ENCODE peak calls at places on chromosomes 13 and 19, in seven cellular contexts. Z is A549; T is CD4-positive, alpha-beta T cell; Y is pancreas; L is GM12865; B is upper lobe of left lung; A is colonic mucosa. R is an unnamed sample.

GRCh38 chr13:21338651-21339278 is 120.3 kb downstream of the ZDHHC20 start:
- DNase-seq in Z (no peak), T (no peak), Y (no peak), L (no peak), B (no peak), A (no peak), R (no peak)

GRCh38 chr13:64314286-64314685 is 2898.6 kb upstream of the PCDH20 start:
- DNase-seq in Z (no peak), T (no peak), Y (no peak), L (no peak), B (no peak), A (no peak), R (no peak)

GRCh38 chr19:22882797-22883196 is 50.7 kb downstream of the ZNF723 start:
- DNase-seq in Z (peak; percentile 40), T (no peak), Y (no peak), L (peak; percentile 3), B (no peak), A (no peak), R (no peak)

GRCh38 chr19:46081928-46082727 is 41.3 kb upstream of the IGFL4 start:
- DNase-seq in Z (peak; percentile 75), T (no peak), Y (no peak), L (peak; percentile 40), B (no peak), A (peak; percentile 35), R (no peak)

GRCh38 chr13:52195052-52195837 is 35.8 kb upstream of the NEK3 start:
- DNase-seq in Z (no peak), T (peak; percentile 47), Y (peak; percentile 82), L (peak; percentile 85), B (peak; percentile 91), A (peak; percentile 69), R (peak; percentile 55)

GRCh38 chr13:52053460-52053859 is 29.0 kb downstream of the UTP14C start:
- DNase-seq in Z (no peak), T (no peak), Y (no peak), L (no peak), B (no peak), A (no peak), R (no peak)

GRCh38 chr13:21567714-21568113 is 36.3 kb downstream of the MICU2 start:
- DNase-seq in Z (no peak), T (no peak), Y (no peak), L (peak; percentile 40), B (no peak), A (no peak), R (no peak)

GRCh38 chr19:4974855-4975469 is 6.0 kb downstream of the KDM4B start:
- DNase-seq in Z (no peak), T (no peak), Y (no peak), L (no peak), B (no peak), A (no peak), R (no peak)

GRCh38 chr19:5560156-5560555 is 7.6 kb downstream of the TINCR start:
- DNase-seq in Z (no peak), T (no peak), Y (no peak), L (no peak), B (no peak), A (no peak), R (no peak)

GRCh38 chr13:113635048-113635420 is 23.0 kb downstream of the ATP4B start:
- DNase-seq in Z (no peak), T (no peak), Y (peak; percentile 6), L (no peak), B (no peak), A (no peak), R (no peak)

GRCh38 chr13:67318398-67318797 is 88.3 kb upstream of the PCDH9 start:
- DNase-seq in Z (no peak), T (no peak), Y (no peak), L (no peak), B (no peak), A (no peak), R (no peak)

GRCh38 chr13:79837741-79838450 is 356.9 kb downstream of the NDFIP2 start:
- DNase-seq in Z (no peak), T (no peak), Y (no peak), L (no peak), B (no peak), A (no peak), R (no peak)

GRCh38 chr13:34733720-34734119 is 208.3 kb upstream of the NBEA start:
- DNase-seq in Z (no peak), T (no peak), Y (no peak), L (no peak), B (no peak), A (no peak), R (no peak)

GRCh38 chr19:39411006-39411831 is 1.2 kb upstream of the PLEKHG2 start:
- DNase-seq in Z (peak; percentile 79), T (no peak), Y (peak; percentile 71), L (peak; percentile 53), B (no peak), A (peak; percentile 84), R (peak; percentile 34)

GRCh38 chr19:19434483-19435045 is 29.1 kb downstream of the GATAD2A start:
- DNase-seq in Z (no peak), T (no peak), Y (no peak), L (no peak), B (no peak), A (no peak), R (no peak)

GRCh38 chr13:108227651-108228272 is 9.6 kb downstream of the ABHD13 start:
- DNase-seq in Z (peak; percentile 30), T (no peak), Y (no peak), L (peak; percentile 48), B (no peak), A (peak; percentile 27), R (no peak)

GRCh38 chr19:50649433-50650391 is at the start of gene C19orf81:
- DNase-seq in Z (peak; percentile 72), T (no peak), Y (no peak), L (no peak), B (no peak), A (no peak), R (no peak)

GRCh38 chr19:14542721-14543328 is 13.4 kb downstream of the TECR start:
- DNase-seq in Z (no peak), T (no peak), Y (no peak), L (no peak), B (no peak), A (no peak), R (no peak)

GRCh38 chr13:31236211-31236786 is 36.5 kb downstream of the B3GLCT start:
- DNase-seq in Z (peak; percentile 26), T (no peak), Y (no peak), L (peak; percentile 35), B (no peak), A (no peak), R (no peak)

GRCh38 chr13:45878966-45879365 is 27.4 kb upstream of the SIAH3 start:
- DNase-seq in Z (no peak), T (no peak), Y (no peak), L (no peak), B (no peak), A (no peak), R (no peak)
- TF ChIP-seq CTCF in Z (no peak), T (no peak), Y (no peak), L (no peak), B (no peak), A (no peak), R (no peak)

GRCh38 chr19:7831452-7831851 is 1.4 kb downstream of the EVI5L start:
- DNase-seq in Z (peak; percentile 62), T (no peak), Y (no peak), L (no peak), B (no peak), A (no peak), R (no peak)
- TF ChIP-seq CTCF in Z (peak; percentile 13), T (no peak), Y (no peak), L (peak; percentile 5), B (no peak), A (no peak), R (no peak)

GRCh38 chr19:2993579-2993978 is 16.2 kb downstream of the TLE6 start:
- DNase-seq in Z (no peak), T (no peak), Y (no peak), L (no peak), B (no peak), A (no peak), R (no peak)
- TF ChIP-seq CTCF in Z (no peak), T (no peak), Y (no peak), L (no peak), B (no peak), A (no peak), R (no peak)

DNA sequence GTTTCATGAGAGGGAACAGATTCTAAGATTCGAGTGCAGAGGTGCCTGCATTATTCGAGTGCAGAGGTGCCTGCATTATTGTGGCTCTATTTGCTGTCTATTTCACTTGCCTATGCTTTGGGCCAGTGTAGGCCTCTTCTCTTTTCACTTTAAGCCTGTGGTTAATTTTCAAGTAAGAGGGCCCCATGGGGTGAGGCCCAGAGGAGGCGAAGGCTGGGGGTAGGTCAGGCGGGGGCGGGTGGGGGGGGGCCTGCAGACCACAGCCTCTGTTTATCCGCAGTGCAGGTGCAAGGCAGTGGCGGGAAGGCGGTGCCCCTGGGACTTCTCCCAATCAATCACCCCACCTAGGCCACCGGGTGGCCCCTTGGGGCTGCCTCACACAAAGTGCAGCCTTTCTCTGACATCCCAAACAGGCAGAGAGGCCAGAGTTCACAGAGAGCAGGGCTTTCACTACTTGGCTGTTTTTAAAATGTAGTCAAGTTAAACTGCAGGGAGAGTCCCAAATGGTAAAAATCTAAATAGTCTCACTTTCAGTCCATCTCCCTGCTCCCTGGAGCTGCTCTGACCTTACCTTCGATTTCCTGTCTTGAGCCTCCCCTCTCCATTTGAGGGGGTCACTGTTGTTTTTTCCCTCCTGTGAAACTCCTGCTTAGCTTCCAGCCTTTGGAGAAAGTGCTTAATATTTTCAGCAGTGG is 249.1 kb downstream of the DLEU7 start:
- DNase-seq in Z (no peak), T (peak; percentile 3), Y (no peak), L (peak; percentile 83), B (peak; percentile 36), A (no peak), R (peak; percentile 76)
- TF ChIP-seq CTCF in Z (no peak), T (no peak), Y (no peak), L (peak; percentile 3), B (no peak), A (no peak), R (no peak)

R was measured in activated B cell treated with CpG ODN at 0.5 μM for 24 hours.